ENCODE peak calls at places on chromosomes 1 and 21, in nine cellular contexts. H, B, W, P, X, S, M, N and L are unnamed samples.

GRCh38 chr1:53093451-53093754 is 31.4 kb downstream of the PODN start:
- DNase-seq in M (no peak), N (no peak), B (no peak), P (no peak), X (no peak), H (no peak), S (no peak), W (no peak), L (no peak)

GRCh38 chr1:227945891-227946623 is 1.7 kb downstream of the WNT9A start:
- DNase-seq in H (no peak), S (no peak), X (no peak), N (no peak), M (no peak), B (no peak), P (no peak), W (peak; percentile 59), L (no peak)

GRCh38 chr1:51240096-51240495 is 4.0 kb downstream of the RNF11 start:
- DNase-seq in S (no peak), P (no peak), M (no peak), N (no peak), B (no peak), H (no peak), X (no peak), W (no peak), L (no peak)

GRCh38 chr1:84135341-84135740 is 8.7 kb upstream of the PRKACB start:
- DNase-seq in W (no peak), B (no peak), M (no peak), N (no peak), X (no peak), S (no peak), H (no peak), P (no peak), L (no peak)

GRCh38 chr21:44736291-44737004 is 25.1 kb upstream of the TSPEAR start:
- DNase-seq in S (no peak), B (no peak), H (no peak), W (no peak), M (no peak), X (no peak), P (no peak), N (no peak), L (no peak)

GRCh38 chr1:50605186-50605875 is 182.1 kb upstream of the DMRTA2 start:
- DNase-seq in X (no peak), S (peak; percentile 39), N (no peak), H (no peak), W (peak; percentile 61), P (peak; percentile 30), B (no peak), M (no peak), L (no peak)

GRCh38 chr21:42649122-42650032 is 4.0 kb upstream of the PDE9A start:
- DNase-seq in M (no peak), B (no peak), N (no peak), X (no peak), P (no peak), S (no peak), W (no peak), H (no peak), L (no peak)

GRCh38 chr1:109931189-109931672 is 20.6 kb downstream of the CSF1 start:
- DNase-seq in W (peak; percentile 85), M (no peak), S (no peak), P (peak; percentile 66), X (no peak), H (peak; percentile 91), B (no peak), N (peak; percentile 22), L (no peak)

GRCh38 chr1:42168798-42169197 is 4.3 kb upstream of the GUCA2A start:
- DNase-seq in B (no peak), S (no peak), N (no peak), X (no peak), W (no peak), M (no peak), H (no peak), P (no peak), L (no peak)

GRCh38 chr1:209835782-209836298 is 8.1 kb downstream of the UTP25 start:
- DNase-seq in S (no peak), P (no peak), W (peak; percentile 76), N (no peak), M (no peak), H (no peak), B (no peak), X (peak; percentile 43), L (peak; percentile 43)

GRCh38 chr1:109307363-109308021 is 681 bp upstream of the MYBPHL start:
- DNase-seq in W (no peak), M (no peak), P (no peak), X (no peak), B (peak; percentile 67), H (no peak), S (no peak), N (peak; percentile 26), L (no peak)

GRCh38 chr1:235783148-235783776 is 83.4 kb downstream of the LYST start:
- DNase-seq in H (no peak), X (no peak), B (no peak), W (peak; percentile 74), S (peak; percentile 37), M (no peak), P (peak; percentile 21), N (no peak), L (no peak)

GRCh38 chr1:55337801-55338447 is 122.8 kb upstream of the USP24 start:
- DNase-seq in X (peak; percentile 13), M (no peak), S (peak; percentile 69), P (peak; percentile 13), W (peak; percentile 80), B (no peak), N (no peak), H (no peak), L (no peak)

GRCh38 chr21:36004441-36004840 is 55.9 kb downstream of the SETD4 start:
- DNase-seq in N (no peak), B (no peak), P (no peak), W (no peak), M (no peak), X (no peak), S (no peak), H (no peak), L (no peak)

GRCh38 chr1:85201340-85202091 is 700 bp upstream of the SYDE2 start:
- DNase-seq in M (peak; percentile 61), S (peak; percentile 63), H (peak; percentile 67), B (no peak), W (peak; percentile 79), X (peak; percentile 66), N (peak; percentile 5), P (peak; percentile 34), L (peak; percentile 63)

GRCh38 chr1:51622455-51622913 is 5.6 kb downstream of the OSBPL9 start:
- DNase-seq in W (peak; percentile 76), H (no peak), B (peak; percentile 58), P (no peak), M (no peak), N (peak; percentile 29), X (no peak), S (peak; percentile 20), L (no peak)

GRCh38 chr21:18550361-18550760 is 146.8 kb upstream of the TMPRSS15 start:
- DNase-seq in H (no peak), P (no peak), N (no peak), S (no peak), B (no peak), W (no peak), M (no peak), X (no peak), L (no peak)

GRCh38 chr1:110634455-110635281 is 28.5 kb upstream of the KCNA2 start:
- DNase-seq in X (peak; percentile 85), N (peak; percentile 80), W (peak; percentile 39), H (no peak), P (no peak), B (no peak), S (peak; percentile 94), M (peak; percentile 66), L (peak; percentile 76)

GRCh38 chr1:151267760-151268159 is 13.2 kb downstream of the PSMD4 start:
- DNase-seq in X (no peak), S (no peak), M (no peak), N (no peak), B (no peak), W (no peak), P (no peak), H (no peak), L (no peak)

GRCh38 chr21:38631171-38631570 is 132.9 kb upstream of the ERG start:
- DNase-seq in S (no peak), X (no peak), M (no peak), H (no peak), N (no peak), W (peak; percentile 44), P (no peak), B (no peak), L (no peak)

GRCh38 chr1:213070399-213070798 is 19.4 kb downstream of the RPS6KC1 start:
- DNase-seq in W (peak; percentile 75), S (peak; percentile 87), B (no peak), X (peak; percentile 11), P (no peak), M (no peak), N (no peak), H (no peak), L (peak; percentile 14)